ENCODE peak calls at places on chromosomes 5 and 9, in four cellular contexts. K is HepG2, J is GM12878, Q is K562. A is an unnamed sample.
A peak's percentile ranks its signal among the peaks of the same experiment; 100 is the strongest.

GRCh38 chr9:21326526-21327139 is 8.6 kb downstream of the KLHL9 start:
- DNase-seq in K (peak; percentile 39), J (peak; percentile 32), Q (no peak), A (peak; percentile 55)

GRCh38 chr5:67318746-67319145 is 122.1 kb upstream of the CD180 start:
- DNase-seq in K (no peak), J (no peak), Q (no peak), A (no peak)

GRCh38 chr9:114869845-114870244 is 60.5 kb downstream of the TNFSF8 start:
- DNase-seq in K (peak; percentile 70), J (no peak), Q (no peak), A (no peak)

GRCh38 chr9:110114888-110115259 is 93.1 kb downstream of the C9orf152 start:
- DNase-seq in K (no peak), J (no peak), Q (no peak), A (no peak)

GRCh38 chr5:96893342-96893741 is 17.0 kb downstream of the ERAP2 start:
- DNase-seq in K (no peak), J (no peak), Q (no peak), A (no peak)

GRCh38 chr5:39211773-39212172 is 7.6 kb downstream of the FYB1 start:
- DNase-seq in K (no peak), J (no peak), Q (no peak), A (no peak)

GRCh38 chr9:114745108-114745848 is 60.6 kb downstream of the TNFSF15 start:
- DNase-seq in K (no peak), J (no peak), Q (no peak), A (no peak)

GRCh38 chr9:27385606-27386005 is 88.7 kb upstream of the EQTN start:
- DNase-seq in K (no peak), J (no peak), Q (no peak), A (no peak)

GRCh38 chr5:170333161-170333909 is 35.8 kb upstream of the LCP2 start:
- DNase-seq in K (no peak), J (peak; percentile 79), Q (no peak), A (peak; percentile 54)

GRCh38 chr9:127397722-127398647 is 1.0 kb downstream of the SLC2A8 start:
- DNase-seq in K (peak; percentile 36), J (no peak), Q (peak; percentile 34), A (no peak)

GRCh38 chr9:88653926-88654325 is 118.9 kb downstream of the NXNL2 start:
- DNase-seq in K (no peak), J (no peak), Q (no peak), A (no peak)

GRCh38 chr5:131067596-131067995 is 97.5 kb downstream of the HINT1 start:
- DNase-seq in K (no peak), J (no peak), Q (no peak), A (no peak)

GRCh38 chr9:4489562-4489918 is 728 bp upstream of the SLC1A1 start:
- DNase-seq in K (no peak), J (no peak), Q (no peak), A (peak; percentile 18)

GRCh38 chr9:16612627-16613026 is 257.8 kb downstream of the BNC2 start:
- DNase-seq in K (no peak), J (no peak), Q (no peak), A (no peak)

GRCh38 chr9:108933231-108933630 is 693 bp downstream of the ELP1 start:
- DNase-seq in K (no peak), J (no peak), Q (no peak), A (no peak)

GRCh38 chr5:84286662-84287061 is 98.0 kb downstream of the EDIL3 start:
- DNase-seq in K (no peak), J (no peak), Q (no peak), A (no peak)

GRCh38 chr5:142324871-142325676 is at the start of gene SPRY4:
- DNase-seq in K (peak; percentile 97), J (peak; percentile 90), Q (peak; percentile 96), A (peak; percentile 93)

GRCh38 chr5:93653716-93654115 is 70.7 kb downstream of the NR2F1 start:
- DNase-seq in K (no peak), J (no peak), Q (no peak), A (no peak)

GRCh38 chr9:89606567-89607311 is 1.9 kb downstream of the GADD45G start:
- DNase-seq in K (no peak), J (no peak), Q (peak; percentile 86), A (no peak)

GRCh38 chr5:134026521-134027202 is 21.9 kb upstream of the VDAC1 start:
- DNase-seq in K (peak; percentile 75), J (no peak), Q (peak; percentile 73), A (peak; percentile 81)

GRCh38 chr9:18542837-18543405 is 69.0 kb downstream of the ADAMTSL1 start:
- DNase-seq in K (no peak), J (no peak), Q (no peak), A (no peak)

GRCh38 chr9:136700309-136700708 is 12.1 kb upstream of the DIPK1B start:
- DNase-seq in K (no peak), J (no peak), Q (no peak), A (no peak)

GRCh38 chr9:71233646-71234045 is 112.2 kb upstream of the TRPM3 start:
- DNase-seq in K (no peak), J (no peak), Q (no peak), A (no peak)

GRCh38 chr5:169139381-169140125 is 161.4 kb downstream of the SLIT3 start:
- DNase-seq in K (no peak), J (no peak), Q (no peak), A (no peak)

GRCh38 chr5:126486332-126486731 is 63.1 kb downstream of the GRAMD2B start:
- DNase-seq in K (no peak), J (no peak), Q (no peak), A (no peak)

GRCh38 chr5:82156876-82157275 is 121.3 kb downstream of the RPS23 start:
- DNase-seq in K (no peak), J (no peak), Q (no peak), A (no peak)

GRCh38 chr9:16136961-16137360 is 584.1 kb downstream of the CCDC171 start:
- DNase-seq in K (no peak), J (no peak), Q (no peak), A (no peak)

GRCh38 chr5:155996123-155996522 is 330.8 kb upstream of the SGCD start:
- DNase-seq in K (no peak), J (no peak), Q (no peak), A (no peak)

GRCh38 chr5:172443441-172444109 is 10.8 kb downstream of the SH3PXD2B start:
- DNase-seq in K (no peak), J (no peak), Q (peak; percentile 45), A (no peak)

GRCh38 chr5:95446009-95446408 is 54.8 kb downstream of the FAM81B start:
- DNase-seq in K (no peak), J (no peak), Q (peak; percentile 29), A (no peak)

GRCh38 chr5:145536133-145536532 is 299.0 kb downstream of the PRELID2 start:
- DNase-seq in K (no peak), J (no peak), Q (no peak), A (no peak)

GRCh38 chr5:1448511-1449011 is 3.3 kb upstream of the SLC6A3 start:
- DNase-seq in K (no peak), J (no peak), Q (no peak), A (no peak)

GRCh38 chr9:129121483-129121882 is 10.3 kb downstream of the PTPA start:
- DNase-seq in K (no peak), J (no peak), Q (no peak), A (no peak)

GRCh38 chr5:91386120-91386519 is 3.0 kb upstream of the ARRDC3 start:
- DNase-seq in K (no peak), J (no peak), Q (no peak), A (no peak)

DNA sequence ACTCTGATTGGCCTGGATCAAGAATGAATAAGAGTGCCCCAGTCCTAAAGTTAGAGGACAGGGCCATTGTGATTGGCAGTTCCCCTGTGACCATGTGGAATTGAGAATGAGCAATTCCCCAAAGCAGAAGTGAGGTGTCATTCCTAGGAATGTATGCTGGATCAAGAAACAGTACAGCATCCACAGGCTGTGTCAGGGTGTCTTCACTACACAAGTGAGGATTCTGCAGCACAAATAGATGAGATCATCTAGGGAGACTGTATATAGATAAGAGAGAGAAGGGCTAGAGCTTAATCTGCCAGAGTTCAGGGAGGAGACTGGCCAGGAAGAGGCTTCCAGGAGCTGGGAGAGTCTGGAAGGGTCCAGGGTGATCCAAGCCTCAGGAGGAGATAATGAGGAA is 73.2 kb upstream of the SHB start:
- DNase-seq in K (no peak), J (no peak), Q (no peak), A (no peak)
- TF ChIP-seq SP1 in K (no peak), J (no peak), Q (no peak), A (no peak)

DNA sequence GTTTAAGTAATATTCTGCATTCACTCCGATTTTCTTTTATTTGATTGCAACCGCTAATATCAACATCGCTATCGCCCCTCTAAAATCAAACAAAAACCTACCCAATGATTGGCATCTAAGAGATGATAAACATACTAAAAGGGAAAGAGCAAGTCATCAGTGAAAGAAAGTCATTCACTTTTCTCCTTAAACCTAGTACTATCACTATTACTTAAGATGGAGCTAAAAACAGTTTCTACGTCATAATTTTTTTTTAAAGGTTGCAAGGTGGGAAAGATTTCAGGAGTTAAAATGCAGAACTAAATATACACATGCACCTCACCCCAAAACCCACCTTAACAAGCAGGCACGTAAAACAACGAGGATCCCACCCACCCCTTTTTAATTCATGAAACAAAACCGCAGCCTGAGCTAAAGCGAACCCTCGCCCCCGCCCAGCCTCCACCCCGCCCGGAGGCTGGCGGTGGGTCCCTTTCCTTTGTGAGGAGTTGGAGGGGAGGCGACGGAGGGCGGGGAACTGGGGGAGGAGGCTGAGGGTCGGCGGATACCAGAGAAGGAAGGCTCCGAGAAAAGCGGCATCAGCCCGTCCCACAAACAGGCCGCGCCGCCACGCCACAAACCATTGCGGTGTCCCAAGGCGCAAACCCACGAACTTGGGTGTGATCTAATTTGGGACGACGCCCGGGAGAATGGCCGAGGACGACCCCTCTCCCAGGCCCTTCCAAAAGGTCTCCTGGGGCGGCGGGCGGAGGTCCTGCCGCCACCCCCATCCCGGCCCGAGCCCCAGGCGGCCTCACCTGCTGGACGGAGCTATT is 848 bp downstream of the UBQLN1 start:
- DNase-seq in K (peak; percentile 30), J (no peak), Q (peak; percentile 45), A (peak; percentile 59)
- TF ChIP-seq TARDBP in K (no peak), J (no peak), Q (no peak), A (no peak)

DNA sequence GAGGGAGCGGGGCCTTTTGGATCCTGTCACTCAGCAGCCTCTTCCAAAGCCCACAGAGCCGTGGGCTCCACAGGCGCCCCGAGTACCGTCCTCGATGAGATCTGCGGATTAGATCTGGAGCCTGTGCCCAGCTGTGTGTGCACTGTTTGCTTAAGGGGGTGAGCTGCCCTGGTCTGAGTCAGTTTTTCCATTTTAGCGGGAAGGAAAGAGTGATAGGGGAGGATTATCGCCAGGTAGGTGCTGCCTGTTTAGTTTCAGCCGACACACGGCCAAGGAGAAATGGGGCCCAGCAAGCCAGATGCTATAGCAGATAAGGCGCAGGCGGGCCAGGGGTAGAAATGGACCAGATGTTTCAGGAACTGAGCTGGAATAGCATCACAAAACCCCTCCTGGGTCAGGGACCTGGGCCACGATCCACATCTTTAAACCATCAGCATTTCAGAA is 18.1 kb downstream of the COL5A1 start:
- DNase-seq in K (no peak), J (no peak), Q (no peak), A (no peak)
- TF ChIP-seq BHLHE40 in K (no peak), J (no peak), Q (no peak), A (no peak)

GRCh38 chr9:132239999-132240859 is 78.4 kb downstream of the NTNG2 start:
- DNase-seq in K (no peak), J (no peak), Q (no peak), A (no peak)

GRCh38 chr9:132239518-132239917 is 77.7 kb downstream of the NTNG2 start:
- DNase-seq in K (no peak), J (no peak), Q (no peak), A (no peak)

GRCh38 chr9:132238026-132238972 is 76.4 kb downstream of the NTNG2 start:
- DNase-seq in K (no peak), J (no peak), Q (no peak), A (no peak)

GRCh38 chr9:132237481-132237880 is 75.6 kb downstream of the NTNG2 start:
- DNase-seq in K (no peak), J (no peak), Q (no peak), A (no peak)

GRCh38 chr9:132238992-132239391 is 77.1 kb downstream of the NTNG2 start:
- DNase-seq in K (no peak), J (no peak), Q (no peak), A (no peak)
- TF ChIP-seq SP1 in K (no peak), J (no peak), Q (no peak), A (no peak)

A was measured in HEK293T.